ENCODE peak calls at places on chromosomes 11 and 22, in four cellular contexts. L is H1, Y is HepG2, D is K562. E is an unnamed sample. For H3K27me3, the result is how much of the 10 kb centered on the place peaks cover.

GRCh38 chr11:57781529-57781943 is 19.9 kb downstream of the CTNND1 start:
- DNase-seq in Y (no peak), L (peak), D (peak), E (peak)

GRCh38 chr11:77506857-77507256 is 33.0 kb upstream of the PAK1 start:
- DNase-seq in L (no peak), D (no peak), Y (no peak), E (no peak)

GRCh38 chr11:44927174-44927661 is 23.5 kb downstream of the TP53I11 start:
- DNase-seq in L (peak), D (peak), Y (peak), E (peak)

GRCh38 chr11:99693941-99694492 is 673.3 kb downstream of the CNTN5 start:
- DNase-seq in Y (peak), D (no peak), L (no peak), E (no peak)

GRCh38 chr11:1771700-1772099 is 8.0 kb upstream of the CTSD start:
- DNase-seq in D (no peak), L (no peak), Y (no peak), E (no peak)

GRCh38 chr11:7651700-7652099 is 21.6 kb downstream of the CYB5R2 start:
- DNase-seq in D (no peak), Y (no peak), L (no peak), E (no peak)

GRCh38 chr11:76030286-76030685 is 176.0 kb downstream of the WNT11 start:
- DNase-seq in L (no peak), D (no peak), Y (peak), E (peak)

GRCh38 chr11:114262681-114263509 is 33.3 kb upstream of the NNMT start:
- DNase-seq in Y (peak), L (no peak), D (peak), E (peak)

GRCh38 chr11:112652786-112653390 is 308.3 kb upstream of the NCAM1 start:
- DNase-seq in Y (no peak), D (no peak), L (no peak), E (no peak)
- TF ChIP-seq CREB1 in Y (no peak), D (no peak), L (no peak), E (no peak)

GRCh38 chr22:38033522-38034277 is 23.5 kb upstream of the PICK1 start:
- DNase-seq in L (no peak), D (peak), Y (no peak), E (no peak)
- H3K4me3 ChIP-seq in L (no peak), D (no peak), Y (no peak), E (peak)

DNA sequence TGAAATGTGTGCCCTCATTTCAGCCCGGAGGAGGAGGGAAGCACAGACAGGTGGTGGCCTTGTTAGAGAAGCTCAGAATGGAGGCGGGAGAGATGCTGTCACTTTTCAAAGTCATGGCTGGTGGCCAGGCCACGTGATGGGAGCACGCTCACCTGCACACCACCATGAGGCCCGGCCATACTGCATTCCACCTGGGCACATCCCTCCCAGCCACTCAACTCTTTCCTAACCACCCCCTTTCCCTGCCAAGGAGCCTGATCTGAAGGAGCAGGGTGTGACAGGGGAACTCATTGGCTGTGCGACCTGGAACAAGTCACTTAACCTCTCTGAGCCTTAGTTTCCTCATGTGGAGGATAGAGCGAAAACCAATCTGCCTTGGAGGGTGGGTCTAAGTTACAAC is 364.5 kb downstream of the CTTN start:
- DNase-seq in D (no peak), L (no peak), Y (no peak), E (no peak)
- H3K27me3 ChIP-seq in D (under half), L (under half), Y (under half), E (under half)

GRCh38 chr22:17381237-17381913 is 12.1 kb downstream of the CECR2 start:
- DNase-seq in Y (peak), D (no peak), L (no peak), E (peak)
- TF ChIP-seq CREB1 in Y (no peak), D (no peak), L (no peak), E (peak)

DNA sequence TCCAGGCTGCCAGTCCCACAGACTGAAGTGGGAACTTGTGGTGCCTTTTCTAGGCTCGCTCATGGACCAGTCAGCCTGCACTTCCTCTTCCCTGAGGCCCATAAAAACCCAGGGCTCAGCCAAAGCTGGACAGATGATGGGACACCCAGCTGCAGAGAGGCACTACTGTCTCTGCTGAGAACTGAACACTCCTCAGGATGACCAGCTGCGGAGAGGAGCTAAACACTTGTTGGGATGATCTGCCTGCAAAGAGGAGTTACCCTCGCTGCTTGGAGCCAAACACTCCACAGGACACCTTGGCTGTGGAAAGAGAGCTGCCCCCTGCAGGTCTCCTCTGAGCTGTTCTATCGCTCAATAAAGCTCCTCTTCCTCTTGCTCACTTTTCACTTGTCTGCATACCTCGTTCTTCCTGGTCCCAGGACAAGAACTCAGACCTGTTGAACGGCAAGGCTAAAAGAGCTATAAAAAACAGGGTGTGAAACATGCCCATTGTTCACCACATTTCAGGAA is 465.5 kb downstream of the GUCY1A2 start:
- DNase-seq in Y (peak), D (no peak), L (no peak), E (no peak)
- H3K4me3 ChIP-seq in Y (no peak), D (no peak), L (no peak), E (no peak)

GRCh38 chr11:32429477-32429876 is 5.9 kb downstream of the WT1 start:
- DNase-seq in L (peak), D (no peak), Y (no peak), E (peak)
- H3K27me3 ChIP-seq in L (half or more), D (under half), Y (half or more), E (half or more)

GRCh38 chr11:19502691-19503253 is 209.9 kb upstream of the NAV2 start:
- DNase-seq in Y (no peak), D (no peak), L (no peak), E (no peak)

GRCh38 chr11:19498986-19499669 is 213.5 kb upstream of the NAV2 start:
- DNase-seq in D (no peak), Y (no peak), L (no peak), E (no peak)

GRCh38 chr11:19499999-19500398 is 212.6 kb upstream of the NAV2 start:
- DNase-seq in L (no peak), Y (no peak), D (no peak), E (no peak)
- TF ChIP-seq CREB1 in L (no peak), Y (no peak), D (no peak), E (no peak)

DNA sequence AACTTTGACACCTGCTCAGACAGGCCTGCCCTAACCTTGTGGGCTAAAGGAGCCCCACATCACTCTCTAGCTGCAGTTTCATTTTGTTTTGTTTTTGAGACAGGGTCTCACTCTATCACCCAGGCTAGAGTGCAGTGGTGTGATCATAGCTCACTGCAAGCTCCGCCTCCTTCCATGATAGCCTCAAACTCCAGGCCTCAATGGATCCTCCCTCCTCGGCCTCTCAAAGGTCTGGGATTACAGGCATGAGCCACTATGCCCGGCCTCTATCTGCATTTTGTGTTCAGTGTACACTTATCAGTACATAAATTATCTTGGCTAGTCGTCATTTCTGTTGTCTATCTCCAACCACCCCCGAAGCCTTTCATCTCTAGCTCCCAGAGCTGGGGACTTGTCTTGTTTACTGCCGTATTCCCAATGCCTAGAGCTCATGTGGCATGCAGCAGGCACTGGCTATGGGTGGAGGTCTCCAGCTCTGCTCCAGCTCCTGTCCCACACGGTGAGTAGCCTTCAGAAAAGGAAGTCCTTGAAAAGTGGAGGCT is 22.1 kb upstream of the PEX26 start:
- DNase-seq in D (no peak), Y (no peak), L (no peak), E (no peak)
- H3K4me3 ChIP-seq in D (no peak), Y (no peak), L (no peak), E (no peak)

DNA sequence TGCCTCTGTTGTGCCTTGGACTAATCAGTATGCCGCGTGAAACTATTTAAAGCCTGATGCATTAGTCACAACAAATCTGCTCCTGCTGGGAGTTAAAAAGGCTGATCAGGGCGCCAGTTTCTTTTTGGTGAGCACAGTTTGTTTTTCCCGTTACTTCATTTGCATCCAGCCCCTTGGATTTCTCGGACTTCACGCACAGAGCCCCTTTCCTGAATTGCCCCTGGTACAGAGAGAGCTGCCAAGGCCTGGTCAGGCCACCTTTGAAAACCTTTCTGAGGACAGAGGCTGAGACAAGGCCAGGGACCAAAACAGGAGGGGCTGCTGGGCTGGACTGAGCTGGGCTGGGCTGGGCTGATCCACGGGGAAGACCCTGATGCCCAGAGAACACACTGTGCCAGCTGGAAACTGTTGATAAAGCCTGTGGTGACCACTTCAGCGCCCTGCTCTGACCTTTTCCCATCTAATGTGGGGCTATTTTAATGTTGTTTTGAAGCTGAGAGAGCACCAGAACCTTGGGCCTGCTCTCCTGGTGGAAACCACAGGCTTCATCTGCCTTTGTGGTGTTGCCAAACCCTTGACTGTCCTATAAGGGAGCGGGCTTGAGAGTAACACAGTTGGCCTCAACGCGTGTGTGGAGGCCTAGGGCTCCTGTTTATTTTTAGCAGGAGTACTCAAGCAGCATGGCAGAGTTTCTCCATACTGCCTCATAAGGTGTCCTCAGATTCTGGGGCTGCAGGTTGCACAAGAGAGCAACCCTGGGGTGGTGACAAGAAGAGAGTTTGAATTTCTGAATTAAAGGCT is 44.2 kb downstream of the NAV2 start:
- DNase-seq in D (no peak), Y (no peak), L (no peak), E (no peak)
- H3K27me3 ChIP-seq in D (under half), Y (under half), L (under half), E (under half)